ENCODE peak calls at places on chromosome 16, in six cellular contexts. One of them, this sample, is unnamed. For H3K4me1, the result is how much of the 10 kb centered on the place peaks cover.

GRCh38 chr16:12951392-12951791 is 50.0 kb downstream of the SHISA9 start:
- DNase-seq in neuronal stem cell: no peak
- DNase-seq in H1: no peak
- DNase-seq in H9: no peak
- DNase-seq in IMR-90: no peak
- DNase-seq in mesenchymal stem cell: no peak
- DNase-seq in this sample: no peak

GRCh38 chr16:50335198-50335958 is 33.4 kb downstream of the BRD7 start:
- DNase-seq in mesenchymal stem cell: peak
- DNase-seq in neuronal stem cell: no peak
- DNase-seq in IMR-90: peak
- DNase-seq in H9: no peak
- DNase-seq in H1: no peak
- DNase-seq in this sample: no peak

GRCh38 chr16:80804451-80805383 is at the start of gene CDYL2:
- DNase-seq in H1: no peak
- DNase-seq in H9: peak
- DNase-seq in IMR-90: peak
- DNase-seq in neuronal stem cell: peak
- DNase-seq in mesenchymal stem cell: no peak
- DNase-seq in this sample: no peak

GRCh38 chr16:49441366-49441780 is 67.8 kb downstream of the C16orf78 start:
- DNase-seq in H1: no peak
- DNase-seq in neuronal stem cell: no peak
- DNase-seq in mesenchymal stem cell: no peak
- DNase-seq in IMR-90: no peak
- DNase-seq in H9: peak
- DNase-seq in this sample: peak

GRCh38 chr16:68368602-68368944 is 57.8 kb downstream of the PRMT7 start:
- DNase-seq in H1: no peak
- DNase-seq in neuronal stem cell: no peak
- DNase-seq in H9: no peak
- DNase-seq in IMR-90: no peak
- DNase-seq in mesenchymal stem cell: no peak
- DNase-seq in this sample: peak

GRCh38 chr16:53952215-53953208 is 248.6 kb downstream of the FTO start:
- DNase-seq in mesenchymal stem cell: peak
- DNase-seq in H1: no peak
- DNase-seq in neuronal stem cell: no peak
- DNase-seq in IMR-90: peak
- DNase-seq in H9: no peak
- DNase-seq in this sample: no peak

GRCh38 chr16:1775006-1775845 is 2.3 kb upstream of the MRPS34 start:
- DNase-seq in mesenchymal stem cell: no peak
- DNase-seq in H9: no peak
- DNase-seq in H1: no peak
- DNase-seq in neuronal stem cell: no peak
- DNase-seq in IMR-90: no peak
- DNase-seq in this sample: no peak

GRCh38 chr16:71526111-71526998 is at the start of gene CHST4:
- DNase-seq in mesenchymal stem cell: peak
- DNase-seq in H1: peak
- DNase-seq in IMR-90: peak
- DNase-seq in H9: peak
- DNase-seq in neuronal stem cell: peak
- DNase-seq in this sample: peak

GRCh38 chr16:83847371-83848225 is 39.8 kb downstream of the HSBP1 start:
- DNase-seq in mesenchymal stem cell: no peak
- DNase-seq in H9: no peak
- DNase-seq in H1: no peak
- DNase-seq in neuronal stem cell: no peak
- DNase-seq in IMR-90: no peak
- DNase-seq in this sample: peak

GRCh38 chr16:78216166-78216745 is 116.8 kb downstream of the WWOX start:
- DNase-seq in H9: no peak
- DNase-seq in neuronal stem cell: no peak
- DNase-seq in mesenchymal stem cell: peak
- DNase-seq in IMR-90: no peak
- DNase-seq in H1: no peak
- DNase-seq in this sample: no peak

GRCh38 chr16:89300311-89300975 is 82.9 kb downstream of the ZNF778 start:
- DNase-seq in neuronal stem cell: no peak
- DNase-seq in IMR-90: peak
- DNase-seq in H9: no peak
- DNase-seq in mesenchymal stem cell: no peak
- DNase-seq in H1: no peak
- DNase-seq in this sample: no peak
- H3K4me1 ChIP-seq in neuronal stem cell: under half
- H3K4me1 ChIP-seq in IMR-90: under half
- H3K4me1 ChIP-seq in H9: under half
- H3K4me1 ChIP-seq in mesenchymal stem cell: under half
- H3K4me1 ChIP-seq in H1: under half
- H3K4me1 ChIP-seq in this sample: under half

DNA sequence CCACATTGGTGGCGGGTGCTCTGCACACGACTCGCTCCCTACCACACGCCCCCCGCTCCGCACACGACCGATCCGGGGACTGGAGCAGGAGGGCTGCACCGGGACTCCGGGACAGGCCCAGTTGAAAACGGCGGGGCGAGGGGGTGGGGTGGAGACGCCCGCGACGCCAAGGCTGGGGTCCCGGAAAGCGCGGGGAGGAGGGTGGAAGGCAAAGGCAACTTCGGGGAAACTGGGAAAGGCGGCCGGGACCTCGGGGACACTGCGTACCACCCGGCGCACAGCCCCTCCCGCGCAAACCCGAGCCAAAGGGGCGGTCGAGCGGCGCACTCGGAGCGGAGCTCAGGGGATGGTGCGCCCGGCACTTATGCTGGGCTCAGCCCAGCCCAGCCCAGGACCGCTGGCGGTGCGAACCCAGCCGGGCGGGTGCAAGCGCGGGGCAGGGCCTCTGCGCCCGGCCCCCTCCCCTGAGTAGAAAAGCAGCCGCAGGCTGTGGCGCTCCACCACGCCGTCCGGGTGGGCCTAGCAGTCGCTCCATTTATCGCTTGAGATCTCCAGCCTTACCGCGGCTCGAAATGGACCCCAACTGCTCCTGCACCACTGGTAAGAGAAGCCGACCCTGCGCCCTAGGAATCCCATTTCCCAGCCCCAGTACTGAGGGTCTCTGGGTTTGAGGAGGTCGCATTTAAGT is at the start of gene MT1M:
- DNase-seq in neuronal stem cell: no peak
- DNase-seq in mesenchymal stem cell: peak
- DNase-seq in H1: no peak
- DNase-seq in H9: no peak
- DNase-seq in IMR-90: no peak
- DNase-seq in this sample: peak
- H3K9ac ChIP-seq in neuronal stem cell: peak
- H3K9ac ChIP-seq in mesenchymal stem cell: peak
- H3K9ac ChIP-seq in H1: no peak
- H3K9ac ChIP-seq in H9: no peak
- H3K9ac ChIP-seq in IMR-90: no peak
- H3K9ac ChIP-seq in this sample: peak

GRCh38 chr16:67304006-67304405 is 22.5 kb downstream of the KCTD19 start:
- DNase-seq in IMR-90: no peak
- DNase-seq in H9: no peak
- DNase-seq in neuronal stem cell: no peak
- DNase-seq in H1: no peak
- DNase-seq in mesenchymal stem cell: no peak
- DNase-seq in this sample: no peak
- H2BK15ac ChIP-seq in IMR-90: peak
- H2BK15ac ChIP-seq in H9: no peak
- H2BK15ac ChIP-seq in neuronal stem cell: no peak
- H2BK15ac ChIP-seq in H1: no peak
- H2BK15ac ChIP-seq in mesenchymal stem cell: no peak
- H2BK15ac ChIP-seq in this sample: no peak

DNA sequence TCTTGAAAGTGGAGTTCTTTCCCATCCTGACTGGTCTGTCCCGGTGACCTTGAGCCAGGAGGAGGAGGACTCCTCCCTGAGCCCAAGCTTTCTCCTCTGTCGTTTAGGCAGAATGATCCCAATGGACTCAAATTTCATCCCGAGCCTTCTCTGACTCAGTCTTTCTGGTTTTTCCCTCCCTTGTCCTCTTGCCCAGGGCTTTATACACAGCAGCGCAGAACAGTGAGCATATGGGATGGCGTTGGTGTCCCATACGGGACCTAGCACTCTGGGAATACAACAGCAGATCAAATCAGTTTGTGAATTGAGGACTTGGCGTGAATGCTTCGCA is 950 bp upstream of the XYLT1 start:
- DNase-seq in IMR-90: peak
- DNase-seq in H1: no peak
- DNase-seq in H9: no peak
- DNase-seq in mesenchymal stem cell: no peak
- DNase-seq in neuronal stem cell: no peak
- DNase-seq in this sample: no peak
- H3K4me1 ChIP-seq in IMR-90: under half
- H3K4me1 ChIP-seq in H1: under half
- H3K4me1 ChIP-seq in H9: under half
- H3K4me1 ChIP-seq in mesenchymal stem cell: under half
- H3K4me1 ChIP-seq in neuronal stem cell: under half
- H3K4me1 ChIP-seq in this sample: under half

GRCh38 chr16:88471115-88471514 is 18.0 kb downstream of the ZFPM1 start:
- DNase-seq in H1: no peak
- DNase-seq in neuronal stem cell: no peak
- DNase-seq in IMR-90: no peak
- DNase-seq in mesenchymal stem cell: no peak
- DNase-seq in H9: no peak
- DNase-seq in this sample: no peak
- H3K9ac ChIP-seq in H1: no peak
- H3K9ac ChIP-seq in neuronal stem cell: no peak
- H3K9ac ChIP-seq in IMR-90: no peak
- H3K9ac ChIP-seq in mesenchymal stem cell: no peak
- H3K9ac ChIP-seq in H9: no peak
- H3K9ac ChIP-seq in this sample: no peak

GRCh38 chr16:51872536-51872935 is 674.4 kb downstream of the TOX3 start:
- DNase-seq in H1: no peak
- DNase-seq in IMR-90: no peak
- DNase-seq in H9: no peak
- DNase-seq in neuronal stem cell: no peak
- DNase-seq in mesenchymal stem cell: no peak
- DNase-seq in this sample: no peak
- H2BK15ac ChIP-seq in H1: no peak
- H2BK15ac ChIP-seq in IMR-90: peak
- H2BK15ac ChIP-seq in H9: no peak
- H2BK15ac ChIP-seq in neuronal stem cell: no peak
- H2BK15ac ChIP-seq in mesenchymal stem cell: no peak
- H2BK15ac ChIP-seq in this sample: no peak

GRCh38 chr16:620700-621525 is 9.9 kb upstream of the WFIKKN1 start:
- DNase-seq in mesenchymal stem cell: no peak
- DNase-seq in H1: no peak
- DNase-seq in IMR-90: no peak
- DNase-seq in neuronal stem cell: no peak
- DNase-seq in H9: peak
- DNase-seq in this sample: no peak
- H3K4me1 ChIP-seq in mesenchymal stem cell: under half
- H3K4me1 ChIP-seq in H1: under half
- H3K4me1 ChIP-seq in IMR-90: under half
- H3K4me1 ChIP-seq in neuronal stem cell: under half
- H3K4me1 ChIP-seq in H9: under half
- H3K4me1 ChIP-seq in this sample: under half

GRCh38 chr16:28274676-28275075 is 17.6 kb upstream of the SBK1 start:
- DNase-seq in neuronal stem cell: no peak
- DNase-seq in H1: no peak
- DNase-seq in mesenchymal stem cell: no peak
- DNase-seq in IMR-90: no peak
- DNase-seq in H9: no peak
- DNase-seq in this sample: no peak

GRCh38 chr16:28279006-28279405 is 13.3 kb upstream of the SBK1 start:
- DNase-seq in IMR-90: no peak
- DNase-seq in mesenchymal stem cell: no peak
- DNase-seq in neuronal stem cell: no peak
- DNase-seq in H9: no peak
- DNase-seq in H1: no peak
- DNase-seq in this sample: no peak

GRCh38 chr16:28276301-28276700 is 16.0 kb upstream of the SBK1 start:
- DNase-seq in H9: no peak
- DNase-seq in neuronal stem cell: no peak
- DNase-seq in mesenchymal stem cell: no peak
- DNase-seq in IMR-90: no peak
- DNase-seq in H1: no peak
- DNase-seq in this sample: no peak

GRCh38 chr16:28280881-28281836 is 11.2 kb upstream of the SBK1 start:
- DNase-seq in H1: no peak
- DNase-seq in IMR-90: no peak
- DNase-seq in H9: no peak
- DNase-seq in mesenchymal stem cell: no peak
- DNase-seq in neuronal stem cell: no peak
- DNase-seq in this sample: peak

GRCh38 chr16:28277537-28278388 is 14.6 kb upstream of the SBK1 start:
- DNase-seq in neuronal stem cell: peak
- DNase-seq in H9: peak
- DNase-seq in mesenchymal stem cell: peak
- DNase-seq in IMR-90: peak
- DNase-seq in H1: peak
- DNase-seq in this sample: peak
- H3K9ac ChIP-seq in neuronal stem cell: peak
- H3K9ac ChIP-seq in H9: peak
- H3K9ac ChIP-seq in mesenchymal stem cell: peak
- H3K9ac ChIP-seq in IMR-90: peak
- H3K9ac ChIP-seq in H1: no peak
- H3K9ac ChIP-seq in this sample: peak

This sample was measured in mesendoderm.